ENCODE peak calls at places on chromosomes 13 and 19, in nine cellular contexts. U, Z, B, O, W, D, G, T and S are unnamed samples.

GRCh38 chr13:35994131-35994966 is 136.8 kb downstream of the DCLK1 start:
- DNase-seq in O (no peak), W (no peak), B (no peak), G (peak; percentile 93), U (peak; percentile 12), D (no peak), Z (no peak), T (no peak), S (peak; percentile 93)

GRCh38 chr13:48319458-48320395 is 16.2 kb downstream of the RB1 start:
- DNase-seq in T (no peak), G (no peak), U (no peak), W (no peak), B (no peak), Z (no peak), D (no peak), O (no peak), S (no peak)

GRCh38 chr13:110323172-110323851 is 16.2 kb downstream of the COL4A2 start:
- DNase-seq in G (peak; percentile 89), D (no peak), B (no peak), T (peak; percentile 81), Z (no peak), U (peak; percentile 53), W (no peak), O (no peak), S (peak; percentile 62)

GRCh38 chr13:39149896-39150295 is 111.6 kb downstream of the NHLRC3 start:
- DNase-seq in D (no peak), G (no peak), B (no peak), O (peak; percentile 1), U (no peak), Z (no peak), T (no peak), W (no peak), S (no peak)

GRCh38 chr13:110640591-110641029 is 25.3 kb downstream of the NAXD start:
- DNase-seq in Z (no peak), B (no peak), D (no peak), O (no peak), U (peak; percentile 41), G (no peak), W (peak; percentile 62), T (no peak), S (no peak)

GRCh38 chr19:6693681-6694080 is 23.7 kb upstream of the TNFSF14 start:
- DNase-seq in G (no peak), O (no peak), Z (no peak), D (no peak), U (no peak), B (no peak), W (no peak), T (no peak), S (no peak)

GRCh38 chr13:21319869-21320641 is 139.0 kb downstream of the ZDHHC20 start:
- DNase-seq in U (no peak), O (no peak), D (no peak), T (no peak), B (no peak), Z (no peak), W (no peak), G (no peak), S (no peak)

GRCh38 chr19:22438011-22438410 is 15.9 kb upstream of the ZNF98 start:
- DNase-seq in B (no peak), T (no peak), Z (no peak), W (no peak), U (no peak), O (no peak), G (no peak), D (no peak), S (no peak)

GRCh38 chr13:36072127-36072526 is 59.1 kb downstream of the DCLK1 start:
- DNase-seq in W (no peak), U (no peak), D (no peak), Z (no peak), O (no peak), T (no peak), G (no peak), B (no peak), S (no peak)

GRCh38 chr19:33715462-33715861 is 81.2 kb upstream of the KCTD15 start:
- DNase-seq in B (no peak), G (no peak), T (no peak), Z (no peak), D (no peak), U (no peak), O (no peak), W (no peak), S (no peak)

GRCh38 chr13:20206836-20207235 is 14.1 kb upstream of the GJB2 start:
- DNase-seq in O (no peak), T (no peak), G (no peak), D (no peak), W (no peak), B (no peak), Z (no peak), U (no peak), S (no peak)

GRCh38 chr19:10120538-10121198 is 969 bp upstream of the EIF3G start:
- DNase-seq in O (no peak), W (no peak), U (peak; percentile 83), G (peak; percentile 92), B (no peak), D (no peak), T (peak; percentile 50), Z (no peak), S (peak; percentile 38)

GRCh38 chr19:801861-802496 is 4.7 kb downstream of the PTBP1 start:
- DNase-seq in T (no peak), O (no peak), U (peak; percentile 72), B (no peak), D (no peak), Z (no peak), G (peak; percentile 33), W (no peak), S (no peak)

GRCh38 chr13:29908411-29908810 is 58.0 kb upstream of the UBL3 start:
- DNase-seq in U (no peak), W (no peak), T (no peak), D (no peak), Z (no peak), B (no peak), G (peak; percentile 95), O (no peak), S (no peak)

GRCh38 chr13:57992416-57992815 is 360.9 kb downstream of the PCDH17 start:
- DNase-seq in B (no peak), T (no peak), G (no peak), W (no peak), D (no peak), O (no peak), U (no peak), Z (no peak), S (no peak)